ENCODE peak calls at places on chromosomes 13 and 19, in nine cellular contexts. One of them, this sample, is unnamed.

GRCh38 chr19:426725-427445 is 17.9 kb upstream of the C2CD4C start:
- DNase-seq in CD4-positive, CD25-positive, alpha-beta regulatory T cell: no peak
- DNase-seq in lower lobe of right lung: no peak
- DNase-seq in fibroblast of lung: no peak
- DNase-seq in cardiac muscle cell: no peak
- DNase-seq in CD8-positive, alpha-beta T cell: no peak
- DNase-seq in T-helper 17 cell: no peak
- DNase-seq in heart right ventricle: no peak
- DNase-seq in CD4-positive, alpha-beta memory T cell: no peak
- DNase-seq in this sample: no peak

GRCh38 chr13:103236213-103236612 is 170.0 kb upstream of the SLC10A2 start:
- DNase-seq in CD4-positive, CD25-positive, alpha-beta regulatory T cell: no peak
- DNase-seq in lower lobe of right lung: no peak
- DNase-seq in fibroblast of lung: no peak
- DNase-seq in cardiac muscle cell: peak; percentile 11
- DNase-seq in CD8-positive, alpha-beta T cell: no peak
- DNase-seq in T-helper 17 cell: no peak
- DNase-seq in heart right ventricle: no peak
- DNase-seq in CD4-positive, alpha-beta memory T cell: no peak
- DNase-seq in this sample: no peak

GRCh38 chr13:72141845-72142470 is 275.0 kb upstream of the DACH1 start:
- DNase-seq in CD4-positive, CD25-positive, alpha-beta regulatory T cell: no peak
- DNase-seq in lower lobe of right lung: no peak
- DNase-seq in fibroblast of lung: peak; percentile 84
- DNase-seq in cardiac muscle cell: peak; percentile 49
- DNase-seq in CD8-positive, alpha-beta T cell: no peak
- DNase-seq in T-helper 17 cell: no peak
- DNase-seq in heart right ventricle: no peak
- DNase-seq in CD4-positive, alpha-beta memory T cell: no peak
- DNase-seq in this sample: no peak

GRCh38 chr13:94660695-94661324 is 51.5 kb downstream of the SOX21 start:
- DNase-seq in CD4-positive, CD25-positive, alpha-beta regulatory T cell: peak; percentile 31
- DNase-seq in lower lobe of right lung: no peak
- DNase-seq in fibroblast of lung: peak; percentile 11
- DNase-seq in cardiac muscle cell: peak; percentile 27
- DNase-seq in CD8-positive, alpha-beta T cell: no peak
- DNase-seq in T-helper 17 cell: no peak
- DNase-seq in heart right ventricle: no peak
- DNase-seq in CD4-positive, alpha-beta memory T cell: no peak
- DNase-seq in this sample: no peak

GRCh38 chr19:32421589-32422361 is 16.2 kb downstream of the DPY19L3 start:
- DNase-seq in CD4-positive, CD25-positive, alpha-beta regulatory T cell: peak; percentile 38
- DNase-seq in lower lobe of right lung: peak; percentile 53
- DNase-seq in fibroblast of lung: no peak
- DNase-seq in cardiac muscle cell: peak; percentile 65
- DNase-seq in CD8-positive, alpha-beta T cell: no peak
- DNase-seq in T-helper 17 cell: no peak
- DNase-seq in heart right ventricle: no peak
- DNase-seq in CD4-positive, alpha-beta memory T cell: no peak
- DNase-seq in this sample: no peak

GRCh38 chr13:79581870-79582315 is 100.9 kb downstream of the NDFIP2 start:
- DNase-seq in CD4-positive, CD25-positive, alpha-beta regulatory T cell: no peak
- DNase-seq in lower lobe of right lung: no peak
- DNase-seq in fibroblast of lung: peak; percentile 39
- DNase-seq in cardiac muscle cell: peak; percentile 75
- DNase-seq in CD8-positive, alpha-beta T cell: no peak
- DNase-seq in T-helper 17 cell: no peak
- DNase-seq in heart right ventricle: peak; percentile 35
- DNase-seq in CD4-positive, alpha-beta memory T cell: no peak
- DNase-seq in this sample: no peak

GRCh38 chr13:19062801-19063200 is 118.8 kb downstream of the TUBA3C start:
- DNase-seq in CD4-positive, CD25-positive, alpha-beta regulatory T cell: no peak
- DNase-seq in lower lobe of right lung: no peak
- DNase-seq in fibroblast of lung: no peak
- DNase-seq in cardiac muscle cell: no peak
- DNase-seq in CD8-positive, alpha-beta T cell: no peak
- DNase-seq in T-helper 17 cell: no peak
- DNase-seq in heart right ventricle: no peak
- DNase-seq in CD4-positive, alpha-beta memory T cell: no peak
- DNase-seq in this sample: no peak

GRCh38 chr19:13475044-13475443 is 31.2 kb downstream of the CACNA1A start:
- DNase-seq in CD4-positive, CD25-positive, alpha-beta regulatory T cell: no peak
- DNase-seq in lower lobe of right lung: no peak
- DNase-seq in fibroblast of lung: no peak
- DNase-seq in cardiac muscle cell: no peak
- DNase-seq in CD8-positive, alpha-beta T cell: no peak
- DNase-seq in T-helper 17 cell: no peak
- DNase-seq in heart right ventricle: no peak
- DNase-seq in CD4-positive, alpha-beta memory T cell: no peak
- DNase-seq in this sample: no peak

GRCh38 chr13:40061466-40062450 is 406.3 kb downstream of the COG6 start:
- DNase-seq in CD4-positive, CD25-positive, alpha-beta regulatory T cell: no peak
- DNase-seq in lower lobe of right lung: no peak
- DNase-seq in fibroblast of lung: peak; percentile 76
- DNase-seq in cardiac muscle cell: peak; percentile 83
- DNase-seq in CD8-positive, alpha-beta T cell: no peak
- DNase-seq in T-helper 17 cell: no peak
- DNase-seq in heart right ventricle: no peak
- DNase-seq in CD4-positive, alpha-beta memory T cell: no peak
- DNase-seq in this sample: no peak

GRCh38 chr19:27922970-27923369 is 1290.0 kb downstream of the UQCRFS1 start:
- DNase-seq in CD4-positive, CD25-positive, alpha-beta regulatory T cell: no peak
- DNase-seq in lower lobe of right lung: no peak
- DNase-seq in fibroblast of lung: no peak
- DNase-seq in cardiac muscle cell: no peak
- DNase-seq in CD8-positive, alpha-beta T cell: no peak
- DNase-seq in T-helper 17 cell: no peak
- DNase-seq in heart right ventricle: no peak
- DNase-seq in CD4-positive, alpha-beta memory T cell: no peak
- DNase-seq in this sample: no peak

GRCh38 chr13:107574517-107575215 is 640.7 kb downstream of the LIG4 start:
- DNase-seq in CD4-positive, CD25-positive, alpha-beta regulatory T cell: no peak
- DNase-seq in lower lobe of right lung: no peak
- DNase-seq in fibroblast of lung: peak; percentile 2
- DNase-seq in cardiac muscle cell: peak; percentile 26
- DNase-seq in CD8-positive, alpha-beta T cell: no peak
- DNase-seq in T-helper 17 cell: no peak
- DNase-seq in heart right ventricle: no peak
- DNase-seq in CD4-positive, alpha-beta memory T cell: no peak
- DNase-seq in this sample: no peak

GRCh38 chr13:85567909-85568308 is 231.3 kb downstream of the SLITRK6 start:
- DNase-seq in CD4-positive, CD25-positive, alpha-beta regulatory T cell: no peak
- DNase-seq in lower lobe of right lung: no peak
- DNase-seq in fibroblast of lung: no peak
- DNase-seq in cardiac muscle cell: no peak
- DNase-seq in CD8-positive, alpha-beta T cell: no peak
- DNase-seq in T-helper 17 cell: no peak
- DNase-seq in heart right ventricle: no peak
- DNase-seq in CD4-positive, alpha-beta memory T cell: no peak
- DNase-seq in this sample: no peak

GRCh38 chr13:80363890-80364503 is 23.1 kb upstream of the SPRY2 start:
- DNase-seq in CD4-positive, CD25-positive, alpha-beta regulatory T cell: no peak
- DNase-seq in lower lobe of right lung: no peak
- DNase-seq in fibroblast of lung: peak; percentile 13
- DNase-seq in cardiac muscle cell: peak; percentile 57
- DNase-seq in CD8-positive, alpha-beta T cell: no peak
- DNase-seq in T-helper 17 cell: no peak
- DNase-seq in heart right ventricle: no peak
- DNase-seq in CD4-positive, alpha-beta memory T cell: no peak
- DNase-seq in this sample: no peak

GRCh38 chr19:42386974-42387707 is 3.0 kb downstream of the CNFN start:
- DNase-seq in CD4-positive, CD25-positive, alpha-beta regulatory T cell: peak; percentile 73
- DNase-seq in lower lobe of right lung: peak; percentile 77
- DNase-seq in fibroblast of lung: peak; percentile 40
- DNase-seq in cardiac muscle cell: peak; percentile 63
- DNase-seq in CD8-positive, alpha-beta T cell: peak; percentile 75
- DNase-seq in T-helper 17 cell: peak; percentile 55
- DNase-seq in heart right ventricle: peak; percentile 67
- DNase-seq in CD4-positive, alpha-beta memory T cell: peak; percentile 72
- DNase-seq in this sample: peak; percentile 67

GRCh38 chr13:41497436-41497835 is 40.1 kb downstream of the RGCC start:
- DNase-seq in CD4-positive, CD25-positive, alpha-beta regulatory T cell: no peak
- DNase-seq in lower lobe of right lung: no peak
- DNase-seq in fibroblast of lung: no peak
- DNase-seq in cardiac muscle cell: no peak
- DNase-seq in CD8-positive, alpha-beta T cell: no peak
- DNase-seq in T-helper 17 cell: no peak
- DNase-seq in heart right ventricle: no peak
- DNase-seq in CD4-positive, alpha-beta memory T cell: no peak
- DNase-seq in this sample: no peak

GRCh38 chr13:29140277-29140676 is 320.1 kb downstream of the MTUS2 start:
- DNase-seq in CD4-positive, CD25-positive, alpha-beta regulatory T cell: no peak
- DNase-seq in lower lobe of right lung: no peak
- DNase-seq in fibroblast of lung: peak; percentile 0
- DNase-seq in cardiac muscle cell: peak; percentile 36
- DNase-seq in CD8-positive, alpha-beta T cell: no peak
- DNase-seq in T-helper 17 cell: no peak
- DNase-seq in heart right ventricle: no peak
- DNase-seq in CD4-positive, alpha-beta memory T cell: no peak
- DNase-seq in this sample: no peak

GRCh38 chr19:38367041-38367440 is 7.3 kb upstream of the PSMD8 start:
- DNase-seq in CD4-positive, CD25-positive, alpha-beta regulatory T cell: no peak
- DNase-seq in lower lobe of right lung: no peak
- DNase-seq in fibroblast of lung: no peak
- DNase-seq in cardiac muscle cell: no peak
- DNase-seq in CD8-positive, alpha-beta T cell: no peak
- DNase-seq in T-helper 17 cell: no peak
- DNase-seq in heart right ventricle: no peak
- DNase-seq in CD4-positive, alpha-beta memory T cell: no peak
- DNase-seq in this sample: no peak

GRCh38 chr13:90738881-90739280 is 608.6 kb upstream of the MIR17HG start:
- DNase-seq in CD4-positive, CD25-positive, alpha-beta regulatory T cell: no peak
- DNase-seq in lower lobe of right lung: no peak
- DNase-seq in fibroblast of lung: peak; percentile 82
- DNase-seq in cardiac muscle cell: peak; percentile 55
- DNase-seq in CD8-positive, alpha-beta T cell: no peak
- DNase-seq in T-helper 17 cell: no peak
- DNase-seq in heart right ventricle: no peak
- DNase-seq in CD4-positive, alpha-beta memory T cell: no peak
- DNase-seq in this sample: no peak

GRCh38 chr13:111917901-111918300 is 149.0 kb upstream of the SOX1 start:
- DNase-seq in CD4-positive, CD25-positive, alpha-beta regulatory T cell: no peak
- DNase-seq in lower lobe of right lung: no peak
- DNase-seq in fibroblast of lung: no peak
- DNase-seq in cardiac muscle cell: no peak
- DNase-seq in CD8-positive, alpha-beta T cell: no peak
- DNase-seq in T-helper 17 cell: no peak
- DNase-seq in heart right ventricle: no peak
- DNase-seq in CD4-positive, alpha-beta memory T cell: no peak
- DNase-seq in this sample: no peak

DNA sequence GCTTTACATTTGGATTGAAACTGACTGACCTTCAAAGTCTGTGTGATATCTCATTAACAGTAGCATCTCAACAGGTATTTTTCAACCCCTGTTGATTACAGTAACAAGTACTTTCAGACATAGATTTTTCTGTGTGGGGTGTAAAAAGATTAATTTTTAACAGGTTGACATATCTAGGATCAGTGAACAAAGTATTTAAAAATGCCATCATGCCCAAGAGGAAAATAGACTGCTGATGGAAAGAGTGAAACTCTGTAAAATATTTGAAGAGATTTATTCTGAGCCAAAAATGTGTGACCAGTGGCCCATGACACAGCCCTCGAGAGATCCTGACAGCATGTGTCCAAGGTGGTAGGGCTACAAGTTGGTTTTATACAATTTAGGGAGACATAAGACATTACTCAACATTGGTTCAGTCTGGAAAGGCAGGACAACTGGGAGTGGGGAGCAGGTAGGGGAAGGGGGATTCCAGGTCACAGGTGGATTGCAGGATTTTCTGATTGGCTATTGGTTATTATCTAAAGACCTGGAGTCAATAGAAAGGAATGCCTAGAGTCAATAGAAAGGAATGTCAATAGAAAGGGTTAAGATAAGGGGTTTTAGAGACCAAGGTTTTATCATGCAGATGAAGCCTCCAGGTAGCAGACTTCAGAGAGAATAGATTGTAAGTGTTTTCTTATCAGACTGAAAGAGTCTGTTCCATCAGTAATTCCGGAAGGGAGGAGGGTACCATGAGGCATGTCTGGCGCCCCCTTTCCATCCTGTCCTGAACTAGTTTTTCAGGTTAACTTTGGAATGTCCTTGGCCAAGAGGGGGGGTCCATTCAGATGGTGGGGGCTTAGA is 29.1 kb downstream of the TNFRSF19 start:
- DNase-seq in CD4-positive, CD25-positive, alpha-beta regulatory T cell: no peak
- DNase-seq in lower lobe of right lung: no peak
- DNase-seq in fibroblast of lung: peak; percentile 32
- DNase-seq in cardiac muscle cell: no peak
- DNase-seq in CD8-positive, alpha-beta T cell: no peak
- DNase-seq in T-helper 17 cell: no peak
- DNase-seq in heart right ventricle: no peak
- DNase-seq in CD4-positive, alpha-beta memory T cell: no peak
- DNase-seq in this sample: no peak
- H3K9me3 ChIP-seq in CD4-positive, CD25-positive, alpha-beta regulatory T cell: no peaks in the 10 kb centered on the region
- H3K9me3 ChIP-seq in lower lobe of right lung: no peaks in the 10 kb centered on the region
- H3K9me3 ChIP-seq in fibroblast of lung: no peaks in the 10 kb centered on the region
- H3K9me3 ChIP-seq in cardiac muscle cell: no peaks in the 10 kb centered on the region
- H3K9me3 ChIP-seq in CD8-positive, alpha-beta T cell: no peaks in the 10 kb centered on the region
- H3K9me3 ChIP-seq in T-helper 17 cell: no peaks in the 10 kb centered on the region
- H3K9me3 ChIP-seq in heart right ventricle: no peaks in the 10 kb centered on the region
- H3K9me3 ChIP-seq in CD4-positive, alpha-beta memory T cell: no peaks in the 10 kb centered on the region
- H3K9me3 ChIP-seq in this sample: no peaks in the 10 kb centered on the region

GRCh38 chr19:55355213-55355821 is 798 bp upstream of the COX6B2 start:
- DNase-seq in CD4-positive, CD25-positive, alpha-beta regulatory T cell: no peak
- DNase-seq in lower lobe of right lung: no peak
- DNase-seq in fibroblast of lung: no peak
- DNase-seq in cardiac muscle cell: no peak
- DNase-seq in CD8-positive, alpha-beta T cell: no peak
- DNase-seq in T-helper 17 cell: no peak
- DNase-seq in heart right ventricle: no peak
- DNase-seq in CD4-positive, alpha-beta memory T cell: no peak
- DNase-seq in this sample: no peak
- H3K9me3 ChIP-seq in CD4-positive, CD25-positive, alpha-beta regulatory T cell: no peaks in the 10 kb centered on the region
- H3K9me3 ChIP-seq in lower lobe of right lung: no peaks in the 10 kb centered on the region
- H3K9me3 ChIP-seq in fibroblast of lung: no peaks in the 10 kb centered on the region
- H3K9me3 ChIP-seq in cardiac muscle cell: no peaks in the 10 kb centered on the region
- H3K9me3 ChIP-seq in CD8-positive, alpha-beta T cell: no peaks in the 10 kb centered on the region
- H3K9me3 ChIP-seq in T-helper 17 cell: no peaks in the 10 kb centered on the region
- H3K9me3 ChIP-seq in heart right ventricle: no peaks in the 10 kb centered on the region
- H3K9me3 ChIP-seq in CD4-positive, alpha-beta memory T cell: no peaks in the 10 kb centered on the region
- H3K9me3 ChIP-seq in this sample: no peaks in the 10 kb centered on the region

DNA sequence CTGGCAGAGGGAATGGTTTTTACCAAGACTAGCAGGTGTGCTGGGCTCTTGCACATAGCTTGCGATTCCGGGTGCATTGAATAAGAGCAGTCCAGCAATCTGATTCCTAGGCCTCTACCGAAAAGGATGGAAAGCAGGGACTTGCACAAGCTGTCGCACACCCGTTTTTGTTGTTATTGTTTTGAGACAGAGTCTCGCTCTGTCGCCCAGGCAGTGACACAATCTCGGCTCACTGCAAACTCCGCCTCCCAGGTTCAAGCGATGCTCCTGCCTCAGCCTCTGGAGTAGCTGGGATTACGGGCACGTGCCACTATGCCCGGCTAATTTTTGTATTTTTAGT is 5.5 kb downstream of the EBI3 start:
- DNase-seq in CD4-positive, CD25-positive, alpha-beta regulatory T cell: no peak
- DNase-seq in lower lobe of right lung: no peak
- DNase-seq in fibroblast of lung: no peak
- DNase-seq in cardiac muscle cell: no peak
- DNase-seq in CD8-positive, alpha-beta T cell: no peak
- DNase-seq in T-helper 17 cell: no peak
- DNase-seq in heart right ventricle: no peak
- DNase-seq in CD4-positive, alpha-beta memory T cell: no peak
- DNase-seq in this sample: no peak
- H3K9me3 ChIP-seq in CD4-positive, CD25-positive, alpha-beta regulatory T cell: no peaks in the 10 kb centered on the region
- H3K9me3 ChIP-seq in lower lobe of right lung: no peaks in the 10 kb centered on the region
- H3K9me3 ChIP-seq in fibroblast of lung: no peaks in the 10 kb centered on the region
- H3K9me3 ChIP-seq in cardiac muscle cell: no peaks in the 10 kb centered on the region
- H3K9me3 ChIP-seq in CD8-positive, alpha-beta T cell: no peaks in the 10 kb centered on the region
- H3K9me3 ChIP-seq in T-helper 17 cell: no peaks in the 10 kb centered on the region
- H3K9me3 ChIP-seq in heart right ventricle: no peaks in the 10 kb centered on the region
- H3K9me3 ChIP-seq in CD4-positive, alpha-beta memory T cell: no peaks in the 10 kb centered on the region
- H3K9me3 ChIP-seq in this sample: no peaks in the 10 kb centered on the region

GRCh38 chr19:11780431-11781020 is 13.7 kb downstream of the ZNF441 start:
- DNase-seq in CD4-positive, CD25-positive, alpha-beta regulatory T cell: no peak
- DNase-seq in lower lobe of right lung: no peak
- DNase-seq in fibroblast of lung: no peak
- DNase-seq in cardiac muscle cell: no peak
- DNase-seq in CD8-positive, alpha-beta T cell: no peak
- DNase-seq in T-helper 17 cell: no peak
- DNase-seq in heart right ventricle: no peak
- DNase-seq in CD4-positive, alpha-beta memory T cell: no peak
- DNase-seq in this sample: no peak
- H3K9me3 ChIP-seq in CD4-positive, CD25-positive, alpha-beta regulatory T cell: peaks cover 96% of the 10 kb centered on the region
- H3K9me3 ChIP-seq in lower lobe of right lung: peaks cover 89% of the 10 kb centered on the region
- H3K9me3 ChIP-seq in fibroblast of lung: peaks cover 22% of the 10 kb centered on the region
- H3K9me3 ChIP-seq in cardiac muscle cell: peaks cover 4% of the 10 kb centered on the region
- H3K9me3 ChIP-seq in CD8-positive, alpha-beta T cell: peaks cover 62% of the 10 kb centered on the region
- H3K9me3 ChIP-seq in T-helper 17 cell: peaks cover 52% of the 10 kb centered on the region
- H3K9me3 ChIP-seq in heart right ventricle: peaks cover 41% of the 10 kb centered on the region
- H3K9me3 ChIP-seq in CD4-positive, alpha-beta memory T cell: peaks cover 56% of the 10 kb centered on the region
- H3K9me3 ChIP-seq in this sample: peaks cover 98% of the 10 kb centered on the region

This sample was measured in CD4-positive, alpha-beta T cell.